ENCODE peak calls at places on chromosome 18, in five cellular contexts. S is PC-3, T is mesendoderm, R is colonic mucosa, N is K562. C is an unnamed sample.
A peak's percentile ranks its signal among the peaks of the same experiment; 100 is the strongest.

GRCh38 chr18:49225160-49225559 is 235.3 kb downstream of the DYM start:
- DNase-seq in R (no peak), N (no peak), S (no peak), T (no peak), C (no peak)

GRCh38 chr18:32670727-32671126 is 102.1 kb downstream of the KLHL14 start:
- DNase-seq in S (no peak), R (no peak), T (no peak), N (no peak), C (no peak)

GRCh38 chr18:26981373-26982082 is 116.0 kb upstream of the AQP4 start:
- DNase-seq in N (no peak), T (no peak), S (no peak), R (no peak), C (peak; percentile 77)

GRCh38 chr18:72541871-72542690 is 2.1 kb downstream of the CBLN2 start:
- DNase-seq in R (no peak), T (peak; percentile 72), S (no peak), N (no peak), C (no peak)

GRCh38 chr18:41128126-41128525 is 826.9 kb upstream of the PIK3C3 start:
- DNase-seq in S (no peak), T (no peak), N (no peak), R (no peak), C (no peak)

GRCh38 chr18:36942264-36942663 is 113.3 kb downstream of the KIAA1328 start:
- DNase-seq in R (no peak), N (peak; percentile 64), S (peak; percentile 45), T (peak; percentile 53), C (peak; percentile 4)

GRCh38 chr18:13617826-13618515 is 108.4 kb downstream of the FAM210A start:
- DNase-seq in N (no peak), R (no peak), S (no peak), T (no peak), C (no peak)

GRCh38 chr18:48459471-48459870 is 50.3 kb upstream of the ZBTB7C start:
- DNase-seq in R (no peak), N (no peak), T (no peak), S (no peak), C (no peak)

GRCh38 chr18:74229891-74230290 is 61.9 kb downstream of the CYB5A start:
- DNase-seq in N (no peak), T (no peak), S (no peak), R (no peak), C (no peak)

GRCh38 chr18:80196528-80197320 is 50.6 kb downstream of the PARD6G start:
- DNase-seq in R (no peak), N (no peak), T (peak; percentile 82), S (no peak), C (peak; percentile 91)

GRCh38 chr18:63107171-63107850 is 212.3 kb downstream of the BCL2 start:
- DNase-seq in S (no peak), T (no peak), R (no peak), N (no peak), C (no peak)

GRCh38 chr18:76488190-76488589 is 6.9 kb downstream of the ZNF516 start:
- DNase-seq in S (no peak), R (no peak), N (no peak), T (no peak), C (no peak)

GRCh38 chr18:59005266-59005665 is 134.4 kb upstream of the SEC11C start:
- DNase-seq in S (peak; percentile 37), T (peak; percentile 99), R (no peak), N (no peak), C (peak; percentile 76)

GRCh38 chr18:21454725-21455124 is 145.8 kb downstream of the ESCO1 start:
- DNase-seq in R (no peak), T (peak; percentile 16), N (no peak), S (no peak), C (no peak)

GRCh38 chr18:65567372-65567771 is 183.4 kb upstream of the CDH7 start:
- DNase-seq in T (peak; percentile 37), N (no peak), R (no peak), S (peak; percentile 64), C (peak; percentile 38)

GRCh38 chr18:3411854-3412268 is 38.1 kb upstream of the TGIF1 start:
- DNase-seq in T (peak; percentile 26), R (peak; percentile 67), N (no peak), S (no peak), C (peak; percentile 93)

GRCh38 chr18:63071566-63072175 is 247.9 kb downstream of the BCL2 start:
- DNase-seq in T (no peak), R (no peak), N (no peak), S (peak; percentile 27), C (no peak)

GRCh38 chr18:41395695-41396094 is 559.3 kb upstream of the PIK3C3 start:
- DNase-seq in S (peak; percentile 73), T (peak; percentile 4), N (no peak), R (no peak), C (no peak)

GRCh38 chr18:51397347-51397962 is 200.0 kb upstream of the MEX3C start:
- DNase-seq in N (no peak), S (no peak), T (no peak), R (no peak), C (no peak)

GRCh38 chr18:63427566-63427965 is 5.3 kb upstream of the VPS4B start:
- DNase-seq in N (peak; percentile 44), R (peak; percentile 19), S (peak; percentile 94), T (peak; percentile 84), C (peak; percentile 89)

GRCh38 chr18:32349728-32350395 is 120.8 kb downstream of the GAREM1 start:
- DNase-seq in R (peak; percentile 61), S (peak; percentile 73), N (no peak), T (peak; percentile 87), C (peak; percentile 88)

GRCh38 chr18:27649621-27650020 is 464.5 kb upstream of the CHST9 start:
- DNase-seq in N (no peak), S (no peak), T (no peak), R (no peak), C (no peak)

GRCh38 chr18:58499527-58499926 is 129.4 kb downstream of the ALPK2 start:
- DNase-seq in T (no peak), S (no peak), N (no peak), R (no peak), C (no peak)

GRCh38 chr18:4157339-4157738 is 297.8 kb downstream of the DLGAP1 start:
- DNase-seq in R (no peak), S (no peak), N (no peak), T (peak; percentile 8), C (no peak)

GRCh38 chr18:13775058-13775457 is 48.6 kb downstream of the RNMT start:
- DNase-seq in R (no peak), S (no peak), N (no peak), T (no peak), C (no peak)

GRCh38 chr18:10141559-10141958 is 227.7 kb downstream of the VAPA start:
- DNase-seq in T (no peak), R (no peak), S (no peak), N (no peak), C (peak; percentile 40)

GRCh38 chr18:63306819-63307554 is 12.6 kb downstream of the BCL2 start:
- DNase-seq in T (no peak), R (no peak), S (no peak), N (no peak), C (no peak)

GRCh38 chr18:12420831-12421421 is 13.2 kb downstream of the PRELID3A start:
- DNase-seq in S (no peak), N (no peak), T (peak; percentile 55), R (no peak), C (peak; percentile 48)
- H3K9ac ChIP-seq in S (no peak overlapping the region), N (no peak overlapping the region), T (peak overlapping the region; percentile 44), R (no peak overlapping the region), C (no peak overlapping the region)

DNA sequence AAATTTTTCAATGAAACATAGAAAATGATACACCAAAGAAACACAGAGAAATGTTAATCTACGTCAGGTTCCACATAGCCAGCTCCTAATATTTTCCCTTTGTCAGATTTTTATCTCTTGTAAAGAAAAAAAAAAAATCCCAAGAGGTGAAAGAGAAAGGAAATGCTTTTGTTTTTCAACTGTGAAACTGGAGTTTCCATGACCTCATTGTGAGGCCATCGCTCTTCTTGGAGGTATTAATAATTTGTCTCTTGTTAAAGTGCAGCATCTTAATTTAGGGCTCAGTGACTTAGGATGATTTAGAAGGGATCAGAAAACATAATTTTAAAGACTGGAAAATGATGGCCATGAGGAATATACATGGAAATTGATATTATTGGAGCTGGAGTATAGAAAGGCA is 21.7 kb downstream of the ARHGAP28 start:
- DNase-seq in T (no peak), S (no peak), N (no peak), R (no peak), C (no peak)
- H3K9ac ChIP-seq in T (no peak overlapping the region), S (no peak overlapping the region), N (no peak overlapping the region), R (no peak overlapping the region), C (no peak overlapping the region)

DNA sequence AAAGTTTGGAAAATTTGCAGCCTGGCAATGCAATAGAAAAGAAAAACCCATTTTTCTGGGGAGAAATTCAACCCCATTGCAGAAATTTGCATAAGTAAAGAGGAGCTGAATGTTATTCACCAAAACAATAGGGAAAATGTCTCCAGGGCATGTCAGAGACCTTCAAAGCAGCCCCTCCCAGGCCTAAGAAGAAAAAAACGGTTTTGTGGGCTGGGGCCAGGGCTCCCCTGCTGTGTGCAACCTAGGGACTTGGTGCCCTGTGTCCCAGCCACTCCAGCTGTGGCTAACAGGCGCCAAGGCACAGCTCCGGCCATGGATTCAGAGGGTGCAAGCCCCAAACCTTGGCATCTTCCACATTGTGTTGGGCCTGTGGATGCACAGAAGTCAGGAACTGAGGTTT is 224.5 kb downstream of the TXNL1 start:
- DNase-seq in T (no peak), N (no peak), S (no peak), R (no peak), C (no peak)
- H3K9ac ChIP-seq in T (no peak overlapping the region), N (no peak overlapping the region), S (no peak overlapping the region), R (no peak overlapping the region), C (no peak overlapping the region)

GRCh38 chr18:43662657-43663056 is 385.4 kb upstream of the SYT4 start:
- DNase-seq in T (no peak), S (peak; percentile 38), R (no peak), N (no peak), C (no peak)
- H3K9ac ChIP-seq in T (no peak overlapping the region), S (no peak overlapping the region), R (no peak overlapping the region), N (no peak overlapping the region), C (no peak overlapping the region)

DNA sequence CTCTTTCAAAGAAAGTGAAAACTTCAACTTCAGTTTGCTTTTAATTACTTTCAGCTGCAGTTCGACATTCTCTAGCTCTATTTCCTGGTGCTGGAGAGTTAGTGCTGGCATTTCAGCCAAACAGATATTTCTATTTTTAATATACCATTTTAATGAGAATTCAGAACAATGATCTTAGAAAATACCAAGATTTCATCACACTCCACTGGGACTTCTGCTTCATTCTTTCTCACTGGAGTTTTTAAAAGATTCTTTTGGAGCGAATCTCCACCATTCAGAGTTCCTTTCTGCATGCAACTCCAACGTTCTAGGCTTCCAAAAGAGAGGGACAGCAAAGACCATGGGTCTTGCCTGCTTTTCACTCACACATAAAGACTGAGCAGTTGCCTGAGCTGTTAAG is 94.2 kb downstream of the CABLES1 start:
- DNase-seq in N (no peak), R (no peak), S (no peak), T (no peak), C (no peak)
- H3K9ac ChIP-seq in N (no peak overlapping the region), R (no peak overlapping the region), S (no peak overlapping the region), T (no peak overlapping the region), C (no peak overlapping the region)

GRCh38 chr18:24051256-24051947 is 36.8 kb downstream of the TTC39C start:
- DNase-seq in T (no peak), R (no peak), N (no peak), S (peak; percentile 69), C (no peak)
- H3K9ac ChIP-seq in T (no peak overlapping the region), R (no peak overlapping the region), N (no peak overlapping the region), S (peak overlapping the region; percentile 35), C (no peak overlapping the region)

C was measured in trophoblast cell.